ENCODE peak calls at places on chromosomes 1 and 21, in ten cellular contexts. One of them, this sample, is unnamed. For H3K4me1, the result is how much of the 10 kb centered on the place peaks cover.

GRCh38 chr1:31586376-31587327 is 10.3 kb downstream of the TINAGL1 start:
- DNase-seq in heart left ventricle: no peak
- DNase-seq in A549: no peak
- DNase-seq in spleen: no peak
- DNase-seq in ovary: no peak
- DNase-seq in Peyer's patch: peak
- DNase-seq in stomach: no peak
- DNase-seq in uterus: no peak
- DNase-seq in body of pancreas: no peak
- DNase-seq in HCT116: no peak
- DNase-seq in this sample: no peak

GRCh38 chr1:191618202-191618601 is 540.1 kb upstream of the RGS18 start:
- DNase-seq in heart left ventricle: no peak
- DNase-seq in A549: no peak
- DNase-seq in spleen: no peak
- DNase-seq in ovary: no peak
- DNase-seq in Peyer's patch: no peak
- DNase-seq in stomach: no peak
- DNase-seq in uterus: no peak
- DNase-seq in body of pancreas: no peak
- DNase-seq in HCT116: no peak
- DNase-seq in this sample: no peak

GRCh38 chr1:119103764-119104163 is 36.7 kb downstream of the WARS2 start:
- DNase-seq in heart left ventricle: no peak
- DNase-seq in A549: no peak
- DNase-seq in spleen: no peak
- DNase-seq in ovary: no peak
- DNase-seq in Peyer's patch: no peak
- DNase-seq in stomach: no peak
- DNase-seq in uterus: no peak
- DNase-seq in body of pancreas: no peak
- DNase-seq in HCT116: no peak
- DNase-seq in this sample: no peak

GRCh38 chr21:41991659-41992058 is 18.5 kb downstream of the ZBTB21 start:
- DNase-seq in heart left ventricle: no peak
- DNase-seq in A549: no peak
- DNase-seq in spleen: no peak
- DNase-seq in ovary: no peak
- DNase-seq in Peyer's patch: no peak
- DNase-seq in stomach: no peak
- DNase-seq in uterus: no peak
- DNase-seq in body of pancreas: no peak
- DNase-seq in HCT116: no peak
- DNase-seq in this sample: no peak

GRCh38 chr1:95067069-95067468 is 5.7 kb downstream of the ALG14 start:
- DNase-seq in heart left ventricle: no peak
- DNase-seq in A549: no peak
- DNase-seq in spleen: no peak
- DNase-seq in ovary: no peak
- DNase-seq in Peyer's patch: no peak
- DNase-seq in stomach: no peak
- DNase-seq in uterus: no peak
- DNase-seq in body of pancreas: peak
- DNase-seq in HCT116: no peak
- DNase-seq in this sample: peak

GRCh38 chr1:218408942-218409341 is 63.8 kb downstream of the TGFB2 start:
- DNase-seq in heart left ventricle: no peak
- DNase-seq in A549: no peak
- DNase-seq in spleen: no peak
- DNase-seq in ovary: no peak
- DNase-seq in Peyer's patch: no peak
- DNase-seq in stomach: peak
- DNase-seq in uterus: no peak
- DNase-seq in body of pancreas: no peak
- DNase-seq in HCT116: no peak
- DNase-seq in this sample: no peak

GRCh38 chr1:161054805-161055204 is 9.0 kb upstream of the USF1 start:
- DNase-seq in heart left ventricle: no peak
- DNase-seq in A549: no peak
- DNase-seq in spleen: peak
- DNase-seq in ovary: no peak
- DNase-seq in Peyer's patch: no peak
- DNase-seq in stomach: no peak
- DNase-seq in uterus: no peak
- DNase-seq in body of pancreas: no peak
- DNase-seq in HCT116: no peak
- DNase-seq in this sample: no peak

GRCh38 chr1:86436041-86436440 is 12.1 kb downstream of the CLCA2 start:
- DNase-seq in heart left ventricle: no peak
- DNase-seq in A549: no peak
- DNase-seq in spleen: no peak
- DNase-seq in ovary: no peak
- DNase-seq in Peyer's patch: no peak
- DNase-seq in stomach: no peak
- DNase-seq in uterus: no peak
- DNase-seq in body of pancreas: no peak
- DNase-seq in HCT116: no peak
- DNase-seq in this sample: no peak

GRCh38 chr21:34122047-34122446 is 48.7 kb downstream of the MRPS6 start:
- DNase-seq in heart left ventricle: no peak
- DNase-seq in A549: no peak
- DNase-seq in spleen: no peak
- DNase-seq in ovary: no peak
- DNase-seq in Peyer's patch: no peak
- DNase-seq in stomach: peak
- DNase-seq in uterus: no peak
- DNase-seq in body of pancreas: peak
- DNase-seq in HCT116: no peak
- DNase-seq in this sample: no peak

GRCh38 chr1:46684670-46685069 is 13.0 kb downstream of the TEX38 start:
- DNase-seq in heart left ventricle: no peak
- DNase-seq in A549: no peak
- DNase-seq in spleen: no peak
- DNase-seq in ovary: no peak
- DNase-seq in Peyer's patch: no peak
- DNase-seq in stomach: no peak
- DNase-seq in uterus: no peak
- DNase-seq in body of pancreas: no peak
- DNase-seq in HCT116: no peak
- DNase-seq in this sample: no peak

GRCh38 chr1:158674302-158674701 is 12.2 kb downstream of the SPTA1 start:
- DNase-seq in heart left ventricle: no peak
- DNase-seq in A549: no peak
- DNase-seq in spleen: no peak
- DNase-seq in ovary: no peak
- DNase-seq in Peyer's patch: no peak
- DNase-seq in stomach: no peak
- DNase-seq in uterus: no peak
- DNase-seq in body of pancreas: no peak
- DNase-seq in HCT116: no peak
- DNase-seq in this sample: no peak

GRCh38 chr21:23384679-23385078 is 2222.6 kb downstream of the MRPL39 start:
- DNase-seq in heart left ventricle: no peak
- DNase-seq in A549: no peak
- DNase-seq in spleen: no peak
- DNase-seq in ovary: no peak
- DNase-seq in Peyer's patch: no peak
- DNase-seq in stomach: no peak
- DNase-seq in uterus: no peak
- DNase-seq in body of pancreas: no peak
- DNase-seq in HCT116: no peak
- DNase-seq in this sample: no peak
- TF ChIP-seq POLR2A in heart left ventricle: no peak
- TF ChIP-seq POLR2A in A549: no peak
- TF ChIP-seq POLR2A in spleen: no peak
- TF ChIP-seq POLR2A in ovary: no peak
- TF ChIP-seq POLR2A in Peyer's patch: no peak
- TF ChIP-seq POLR2A in stomach: no peak
- TF ChIP-seq POLR2A in uterus: no peak
- TF ChIP-seq POLR2A in body of pancreas: no peak
- TF ChIP-seq POLR2A in HCT116: no peak
- TF ChIP-seq POLR2A in this sample: no peak

DNA sequence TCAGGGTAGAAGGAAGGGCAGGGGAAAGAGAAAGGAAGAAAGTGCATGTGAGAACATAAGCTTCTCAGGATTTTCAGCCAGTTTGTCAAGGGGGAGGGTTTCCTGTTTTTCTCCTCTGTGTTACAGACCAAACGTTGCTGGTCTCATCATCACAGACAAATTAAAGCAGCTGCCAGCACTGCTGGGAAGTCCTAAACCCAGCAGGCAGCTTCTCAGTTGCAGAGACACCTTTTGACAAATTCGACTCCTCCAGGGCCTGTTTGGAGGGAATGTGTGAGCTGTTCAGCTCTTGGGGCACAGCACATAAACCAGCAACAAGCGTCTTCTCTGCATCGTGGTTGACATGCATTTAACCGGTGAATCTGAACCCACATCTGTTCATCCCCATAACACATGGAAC is 454.5 kb upstream of the RUNX1 start:
- DNase-seq in heart left ventricle: peak
- DNase-seq in A549: no peak
- DNase-seq in spleen: no peak
- DNase-seq in ovary: no peak
- DNase-seq in Peyer's patch: no peak
- DNase-seq in stomach: no peak
- DNase-seq in uterus: no peak
- DNase-seq in body of pancreas: peak
- DNase-seq in HCT116: no peak
- DNase-seq in this sample: no peak
- H3K4me1 ChIP-seq in heart left ventricle: under half
- H3K4me1 ChIP-seq in A549: under half
- H3K4me1 ChIP-seq in spleen: under half
- H3K4me1 ChIP-seq in ovary: under half
- H3K4me1 ChIP-seq in Peyer's patch: under half
- H3K4me1 ChIP-seq in stomach: under half
- H3K4me1 ChIP-seq in uterus: under half
- H3K4me1 ChIP-seq in body of pancreas: under half
- H3K4me1 ChIP-seq in HCT116: under half
- H3K4me1 ChIP-seq in this sample: under half

DNA sequence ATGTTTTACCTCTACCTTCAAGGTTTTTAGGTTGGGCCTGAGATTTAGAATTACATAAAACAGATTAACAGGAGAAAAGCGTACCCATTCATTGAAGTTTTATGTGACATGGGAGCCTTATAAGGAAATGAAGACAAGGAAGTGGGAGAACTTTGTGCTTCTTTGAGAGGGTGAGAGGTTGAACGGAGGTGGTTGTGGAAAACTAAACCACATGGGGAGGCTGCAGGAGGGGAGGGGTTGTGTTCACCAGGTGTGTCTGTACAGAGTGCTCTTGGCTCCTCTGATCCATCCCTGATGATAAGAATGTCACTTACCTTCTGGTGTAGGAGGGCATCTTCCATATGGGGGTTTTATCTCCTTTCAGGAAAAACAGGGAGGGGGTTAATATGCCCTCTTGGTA is 2.7 kb downstream of the SLX9 start:
- DNase-seq in heart left ventricle: no peak
- DNase-seq in A549: no peak
- DNase-seq in spleen: peak
- DNase-seq in ovary: no peak
- DNase-seq in Peyer's patch: no peak
- DNase-seq in stomach: no peak
- DNase-seq in uterus: no peak
- DNase-seq in body of pancreas: no peak
- DNase-seq in HCT116: no peak
- DNase-seq in this sample: no peak
- H3K4me3 ChIP-seq in heart left ventricle: no peak
- H3K4me3 ChIP-seq in A549: no peak
- H3K4me3 ChIP-seq in spleen: no peak
- H3K4me3 ChIP-seq in ovary: no peak
- H3K4me3 ChIP-seq in Peyer's patch: no peak
- H3K4me3 ChIP-seq in stomach: no peak
- H3K4me3 ChIP-seq in uterus: no peak
- H3K4me3 ChIP-seq in body of pancreas: no peak
- H3K4me3 ChIP-seq in HCT116: no peak
- H3K4me3 ChIP-seq in this sample: no peak

GRCh38 chr21:43718872-43719747 is at the start of gene PDXK:
- DNase-seq in heart left ventricle: peak
- DNase-seq in A549: peak
- DNase-seq in spleen: peak
- DNase-seq in ovary: peak
- DNase-seq in Peyer's patch: peak
- DNase-seq in stomach: peak
- DNase-seq in uterus: peak
- DNase-seq in body of pancreas: peak
- DNase-seq in HCT116: peak
- DNase-seq in this sample: peak
- TF ChIP-seq POLR2A in heart left ventricle: no peak
- TF ChIP-seq POLR2A in A549: peak
- TF ChIP-seq POLR2A in spleen: peak
- TF ChIP-seq POLR2A in ovary: peak
- TF ChIP-seq POLR2A in Peyer's patch: peak
- TF ChIP-seq POLR2A in stomach: no peak
- TF ChIP-seq POLR2A in uterus: peak
- TF ChIP-seq POLR2A in body of pancreas: peak
- TF ChIP-seq POLR2A in HCT116: peak
- TF ChIP-seq POLR2A in this sample: peak

DNA sequence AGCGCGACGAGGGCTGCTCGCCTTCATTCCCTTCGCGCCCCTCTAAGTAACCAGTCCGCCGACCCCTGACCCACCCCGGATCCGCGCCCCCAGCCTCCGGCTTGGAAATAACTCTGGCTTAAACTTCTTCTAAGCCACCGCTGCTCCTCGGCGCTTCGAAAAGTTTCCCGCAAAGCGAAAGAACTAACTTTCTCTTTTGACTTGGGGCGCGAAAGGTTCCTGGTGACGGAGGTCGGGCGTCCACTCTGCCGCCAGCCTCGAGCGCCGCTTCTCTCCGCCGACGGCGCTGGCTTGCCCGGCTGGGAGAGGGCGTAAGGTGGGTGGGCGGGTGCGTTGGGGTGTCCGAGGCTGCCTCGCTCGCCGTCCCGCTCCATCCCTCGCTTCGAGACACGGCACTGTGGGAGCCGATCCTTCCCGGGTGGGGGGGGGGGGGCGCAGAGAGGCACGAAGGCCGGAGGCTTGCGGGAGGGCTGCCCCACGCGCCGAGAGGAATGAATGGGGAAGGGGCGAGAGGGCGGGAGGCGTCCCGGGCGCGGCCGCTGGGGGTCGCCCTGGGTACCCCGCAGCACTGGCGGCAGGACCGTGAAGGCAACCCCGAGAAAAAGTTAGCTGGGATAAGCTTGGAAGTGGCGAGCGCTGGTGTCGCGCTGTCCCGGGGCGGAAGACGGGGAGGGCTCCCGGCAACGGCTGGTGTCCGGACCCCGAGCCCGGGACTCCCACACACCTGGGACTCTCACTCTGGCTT is 567 bp downstream of the ATF3 start:
- DNase-seq in heart left ventricle: peak
- DNase-seq in A549: peak
- DNase-seq in spleen: peak
- DNase-seq in ovary: peak
- DNase-seq in Peyer's patch: peak
- DNase-seq in stomach: peak
- DNase-seq in uterus: peak
- DNase-seq in body of pancreas: peak
- DNase-seq in HCT116: no peak
- DNase-seq in this sample: peak
- H3K4me1 ChIP-seq in heart left ventricle: under half
- H3K4me1 ChIP-seq in A549: under half
- H3K4me1 ChIP-seq in spleen: under half
- H3K4me1 ChIP-seq in ovary: under half
- H3K4me1 ChIP-seq in Peyer's patch: under half
- H3K4me1 ChIP-seq in stomach: under half
- H3K4me1 ChIP-seq in uterus: under half
- H3K4me1 ChIP-seq in body of pancreas: half or more
- H3K4me1 ChIP-seq in HCT116: under half
- H3K4me1 ChIP-seq in this sample: under half

GRCh38 chr1:209746469-209747269 is 9.2 kb upstream of the TRAF3IP3 start:
- DNase-seq in heart left ventricle: no peak
- DNase-seq in A549: no peak
- DNase-seq in spleen: no peak
- DNase-seq in ovary: no peak
- DNase-seq in Peyer's patch: no peak
- DNase-seq in stomach: no peak
- DNase-seq in uterus: no peak
- DNase-seq in body of pancreas: no peak
- DNase-seq in HCT116: no peak
- DNase-seq in this sample: no peak
- H3K4me3 ChIP-seq in heart left ventricle: no peak
- H3K4me3 ChIP-seq in A549: no peak
- H3K4me3 ChIP-seq in spleen: no peak
- H3K4me3 ChIP-seq in ovary: no peak
- H3K4me3 ChIP-seq in Peyer's patch: no peak
- H3K4me3 ChIP-seq in stomach: no peak
- H3K4me3 ChIP-seq in uterus: no peak
- H3K4me3 ChIP-seq in body of pancreas: no peak
- H3K4me3 ChIP-seq in HCT116: no peak
- H3K4me3 ChIP-seq in this sample: no peak